ENCODE peak calls at places on chromosome 12, in five cellular contexts. R, K, P, M and S are unnamed samples. For H3K4me1, the result is how much of the 10 kb centered on the place peaks cover.

GRCh38 chr12:122730215-122731014 is at the start of gene HCAR1:
- DNase-seq in R (no peak), K (no peak), P (no peak), M (no peak), S (no peak)

GRCh38 chr12:45775964-45776363 is 46.5 kb downstream of the ARID2 start:
- DNase-seq in R (no peak), K (no peak), P (no peak), M (no peak), S (no peak)

GRCh38 chr12:40714636-40715035 is 22.4 kb downstream of the CNTN1 start:
- DNase-seq in R (no peak), K (no peak), P (no peak), M (no peak), S (no peak)

GRCh38 chr12:12717586-12718381 is 616 bp downstream of the CDKN1B start:
- DNase-seq in R (peak), K (peak), P (no peak), M (no peak), S (peak)

GRCh38 chr12:83389237-83389996 is 702.7 kb downstream of the TMTC2 start:
- DNase-seq in R (peak), K (no peak), P (no peak), M (no peak), S (no peak)

GRCh38 chr12:131008461-131009270 is 55.0 kb downstream of the ADGRD1 start:
- DNase-seq in R (no peak), K (no peak), P (no peak), M (no peak), S (no peak)

GRCh38 chr12:72230589-72230988 is 41.6 kb upstream of the TRHDE start:
- DNase-seq in R (no peak), K (no peak), P (no peak), M (no peak), S (no peak)

GRCh38 chr12:45425426-45425825 is 209.5 kb downstream of the ANO6 start:
- DNase-seq in R (no peak), K (no peak), P (no peak), M (no peak), S (no peak)

GRCh38 chr12:50507930-50508329 is 3.1 kb downstream of the DIP2B start:
- DNase-seq in R (peak), K (no peak), P (no peak), M (no peak), S (no peak)

GRCh38 chr12:115259968-115260806 is 576.2 kb upstream of the TBX3 start:
- DNase-seq in R (no peak), K (no peak), P (peak), M (no peak), S (no peak)

GRCh38 chr12:20489645-20490044 is 121.3 kb downstream of the PDE3A start:
- DNase-seq in R (no peak), K (no peak), P (no peak), M (no peak), S (no peak)

GRCh38 chr12:113116875-113117274 is 18.7 kb downstream of the RASAL1 start:
- DNase-seq in R (no peak), K (no peak), P (no peak), M (no peak), S (no peak)

GRCh38 chr12:108854055-108854452 is 3.3 kb downstream of the SSH1 start:
- DNase-seq in R (no peak), K (peak), P (no peak), M (no peak), S (no peak)

GRCh38 chr12:6430990-6431353 is 13.8 kb upstream of the CD27 start:
- DNase-seq in R (no peak), K (no peak), P (no peak), M (no peak), S (no peak)

GRCh38 chr12:44628180-44628579 is 247.9 kb downstream of the NELL2 start:
- DNase-seq in R (no peak), K (no peak), P (no peak), M (no peak), S (no peak)

GRCh38 chr12:1425396-1425729 is 169.0 kb downstream of the FBXL14 start:
- DNase-seq in R (no peak), K (no peak), P (no peak), M (no peak), S (no peak)

GRCh38 chr12:112535017-112535416 is 116.3 kb downstream of the PTPN11 start:
- DNase-seq in R (no peak), K (no peak), P (no peak), M (no peak), S (no peak)

GRCh38 chr12:111368684-111369495 is at the start of gene PHETA1:
- DNase-seq in R (peak), K (peak), P (peak), M (peak), S (peak)

GRCh38 chr12:54412348-54412747 is 6.7 kb downstream of the ITGA5 start:
- DNase-seq in R (no peak), K (no peak), P (no peak), M (no peak), S (no peak)
- H3K4me1 ChIP-seq in R (under half), K (under half), P (under half), M (under half), S (under half)

GRCh38 chr12:68242777-68243176 is 10.6 kb downstream of the IL22 start:
- DNase-seq in R (no peak), K (no peak), P (no peak), M (no peak), S (no peak)

GRCh38 chr12:68239309-68239708 is 13.7 kb upstream of the IL26 start:
- DNase-seq in R (no peak), K (no peak), P (no peak), M (no peak), S (no peak)

GRCh38 chr12:68237523-68238070 is 12.0 kb upstream of the IL26 start:
- DNase-seq in R (no peak), K (no peak), P (no peak), M (no peak), S (no peak)

GRCh38 chr12:68240079-68240478 is 13.3 kb downstream of the IL22 start:
- DNase-seq in R (no peak), K (no peak), P (no peak), M (no peak), S (peak)

DNA sequence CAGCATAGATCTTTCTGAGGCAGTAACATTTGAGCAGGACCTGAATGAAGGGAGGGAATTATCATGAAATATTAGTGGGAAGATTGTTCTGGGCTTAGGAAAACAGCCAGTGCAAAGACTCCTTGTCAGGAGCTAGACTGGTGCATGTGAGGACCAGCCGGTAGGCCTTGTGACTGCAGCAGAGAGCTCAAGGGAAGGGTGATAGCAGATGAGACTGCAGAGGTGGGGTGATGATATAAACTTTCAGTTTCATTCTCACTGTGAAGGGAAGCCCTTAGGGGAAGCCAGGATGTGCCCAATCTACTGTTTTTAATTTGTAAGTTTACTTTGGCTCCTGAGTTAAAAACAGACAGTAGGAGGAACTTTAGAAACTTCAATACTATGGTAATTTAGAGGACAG is 12.4 kb downstream of the IL22 start:
- DNase-seq in R (no peak), K (no peak), P (no peak), M (no peak), S (no peak)
- H3K4me1 ChIP-seq in R (under half), K (under half), P (under half), M (under half), S (under half)

GRCh38 chr12:49020441-49020840 is 1.9 kb upstream of the PRKAG1 start:
- DNase-seq in R (no peak), K (no peak), P (no peak), M (no peak), S (no peak)

GRCh38 chr12:49019435-49020317 is 1.1 kb upstream of the PRKAG1 start:
- DNase-seq in R (peak), K (no peak), P (no peak), M (peak), S (peak)

GRCh38 chr12:49017764-49018281 is 753 bp downstream of the PRKAG1 start:
- DNase-seq in R (no peak), K (peak), P (no peak), M (no peak), S (no peak)

GRCh38 chr12:49018282-49019119 is at the start of gene PRKAG1:
- DNase-seq in R (peak), K (peak), P (peak), M (peak), S (peak)

DNA sequence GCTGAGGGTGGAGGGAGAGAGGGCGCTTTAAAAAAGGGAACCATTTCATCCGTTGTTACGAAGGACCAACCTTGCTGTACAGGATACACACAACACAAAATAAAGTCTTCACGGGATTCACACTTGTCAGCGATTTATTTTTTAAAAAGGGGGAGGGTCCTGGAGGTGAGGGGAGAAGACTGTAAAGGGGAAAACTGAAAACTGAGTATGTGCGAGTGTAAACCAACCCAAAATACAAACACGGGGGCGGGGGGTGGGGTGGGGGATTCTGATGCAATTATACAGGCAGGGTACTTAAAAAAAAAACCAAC is 499 bp upstream of the PRKAG1 start:
- DNase-seq in R (no peak), K (no peak), P (no peak), M (no peak), S (no peak)
- H3K4me1 ChIP-seq in R (under half), K (under half), P (under half), M (under half), S (under half)

DNA sequence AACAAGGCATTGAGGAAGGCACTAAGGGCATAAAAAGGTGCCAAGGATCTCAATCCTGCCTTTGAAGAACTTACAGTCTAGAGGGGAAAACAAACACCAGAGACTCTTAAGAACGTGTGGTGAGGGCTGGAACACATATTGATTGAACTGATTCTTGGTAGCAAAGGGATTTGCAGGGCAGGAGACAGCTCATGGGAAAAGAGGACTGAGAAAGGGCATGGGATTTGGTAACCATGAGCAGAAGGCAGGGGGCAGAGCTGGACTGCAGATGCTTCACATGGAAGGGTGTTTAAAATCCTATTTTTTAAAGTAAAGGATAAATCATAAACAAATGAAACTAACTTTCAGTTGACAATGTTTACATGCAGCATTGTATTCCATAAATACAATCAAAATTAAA is 203.1 kb downstream of the ITPR2 start:
- DNase-seq in R (no peak), K (no peak), P (no peak), M (no peak), S (no peak)
- H3K4me1 ChIP-seq in R (under half), K (under half), P (under half), M (under half), S (under half)

DNA sequence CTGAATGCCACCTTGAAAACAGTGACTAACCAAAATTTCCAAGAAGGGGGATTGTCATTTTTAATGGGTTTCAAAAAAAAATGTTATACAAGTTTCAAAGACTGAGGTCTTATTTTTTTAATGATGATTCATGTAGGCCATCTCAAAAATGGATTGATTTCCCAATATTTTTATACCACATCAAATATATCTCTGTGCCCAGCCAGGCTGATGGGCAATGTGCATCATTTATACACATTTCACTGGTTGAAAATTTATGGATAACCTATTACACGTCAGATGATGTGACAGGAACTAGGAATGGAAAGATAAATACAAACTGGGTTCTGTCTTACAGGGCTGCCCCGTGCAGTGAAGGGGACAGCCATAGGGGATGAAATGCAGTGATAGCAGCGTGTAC is 112.7 kb upstream of the TMPO start:
- DNase-seq in R (no peak), K (no peak), P (no peak), M (no peak), S (no peak)
- H3K4me1 ChIP-seq in R (under half), K (under half), P (under half), M (half or more), S (under half)